ENCODE peak calls at places on chromosomes 12 and 14, in eight cellular contexts. One of them, this sample, is unnamed.

GRCh38 chr14:20631821-20632389 is 9.6 kb downstream of the OR6S1 start:
- DNase-seq in uterus: peak
- DNase-seq in activated CD4-positive, alpha-beta T cell treated with anti-CD3 and anti-CD28 coated beads, Interleukin-2, amount 10 ng/mL, durations not matched to agents 7 days and 5 days: no peak
- DNase-seq in stimulated activated CD8-positive, alpha-beta memory T cell treated with anti-CD3 and anti-CD28 coated beads, Interleukin-4, amount 100 ng/mL, for 24 hours: no peak
- DNase-seq in amygdala: peak
- DNase-seq in stomach: peak
- DNase-seq in activated T-cell treated with anti-CD3 and anti-CD28 coated beads, Interleukin-2, amount 50 U/mL, for 48 hours: no peak
- DNase-seq in stimulated activated CD4-positive, alpha-beta T cell treated with anti-CD3 and anti-CD28 coated beads, Interleukin-1b, Interleukin-23, amount 100 ng/mL, for 24 hours: no peak
- DNase-seq in this sample: no peak

GRCh38 chr12:45130881-45131281 is 80.0 kb upstream of the DBX2 start:
- DNase-seq in uterus: no peak
- DNase-seq in activated CD4-positive, alpha-beta T cell treated with anti-CD3 and anti-CD28 coated beads, Interleukin-2, amount 10 ng/mL, durations not matched to agents 7 days and 5 days: peak
- DNase-seq in stimulated activated CD8-positive, alpha-beta memory T cell treated with anti-CD3 and anti-CD28 coated beads, Interleukin-4, amount 100 ng/mL, for 24 hours: no peak
- DNase-seq in amygdala: peak
- DNase-seq in stomach: no peak
- DNase-seq in activated T-cell treated with anti-CD3 and anti-CD28 coated beads, Interleukin-2, amount 50 U/mL, for 48 hours: peak
- DNase-seq in stimulated activated CD4-positive, alpha-beta T cell treated with anti-CD3 and anti-CD28 coated beads, Interleukin-1b, Interleukin-23, amount 100 ng/mL, for 24 hours: no peak
- DNase-seq in this sample: peak

GRCh38 chr14:23302290-23303225 is at the start of gene PPP1R3E:
- DNase-seq in uterus: peak
- DNase-seq in activated CD4-positive, alpha-beta T cell treated with anti-CD3 and anti-CD28 coated beads, Interleukin-2, amount 10 ng/mL, durations not matched to agents 7 days and 5 days: peak
- DNase-seq in stimulated activated CD8-positive, alpha-beta memory T cell treated with anti-CD3 and anti-CD28 coated beads, Interleukin-4, amount 100 ng/mL, for 24 hours: peak
- DNase-seq in amygdala: peak
- DNase-seq in stomach: peak
- DNase-seq in activated T-cell treated with anti-CD3 and anti-CD28 coated beads, Interleukin-2, amount 50 U/mL, for 48 hours: peak
- DNase-seq in stimulated activated CD4-positive, alpha-beta T cell treated with anti-CD3 and anti-CD28 coated beads, Interleukin-1b, Interleukin-23, amount 100 ng/mL, for 24 hours: peak
- DNase-seq in this sample: peak

GRCh38 chr14:100313464-100314230 is 7.4 kb upstream of the SLC25A29 start:
- DNase-seq in uterus: no peak
- DNase-seq in activated CD4-positive, alpha-beta T cell treated with anti-CD3 and anti-CD28 coated beads, Interleukin-2, amount 10 ng/mL, durations not matched to agents 7 days and 5 days: no peak
- DNase-seq in stimulated activated CD8-positive, alpha-beta memory T cell treated with anti-CD3 and anti-CD28 coated beads, Interleukin-4, amount 100 ng/mL, for 24 hours: no peak
- DNase-seq in amygdala: no peak
- DNase-seq in stomach: no peak
- DNase-seq in activated T-cell treated with anti-CD3 and anti-CD28 coated beads, Interleukin-2, amount 50 U/mL, for 48 hours: no peak
- DNase-seq in stimulated activated CD4-positive, alpha-beta T cell treated with anti-CD3 and anti-CD28 coated beads, Interleukin-1b, Interleukin-23, amount 100 ng/mL, for 24 hours: no peak
- DNase-seq in this sample: no peak

GRCh38 chr12:96752211-96752610 is 154.8 kb upstream of the NEDD1 start:
- DNase-seq in uterus: no peak
- DNase-seq in activated CD4-positive, alpha-beta T cell treated with anti-CD3 and anti-CD28 coated beads, Interleukin-2, amount 10 ng/mL, durations not matched to agents 7 days and 5 days: no peak
- DNase-seq in stimulated activated CD8-positive, alpha-beta memory T cell treated with anti-CD3 and anti-CD28 coated beads, Interleukin-4, amount 100 ng/mL, for 24 hours: no peak
- DNase-seq in amygdala: no peak
- DNase-seq in stomach: no peak
- DNase-seq in activated T-cell treated with anti-CD3 and anti-CD28 coated beads, Interleukin-2, amount 50 U/mL, for 48 hours: no peak
- DNase-seq in stimulated activated CD4-positive, alpha-beta T cell treated with anti-CD3 and anti-CD28 coated beads, Interleukin-1b, Interleukin-23, amount 100 ng/mL, for 24 hours: no peak
- DNase-seq in this sample: no peak

GRCh38 chr12:1668833-1669543 is 21.9 kb upstream of the ADIPOR2 start:
- DNase-seq in uterus: no peak
- DNase-seq in activated CD4-positive, alpha-beta T cell treated with anti-CD3 and anti-CD28 coated beads, Interleukin-2, amount 10 ng/mL, durations not matched to agents 7 days and 5 days: no peak
- DNase-seq in stimulated activated CD8-positive, alpha-beta memory T cell treated with anti-CD3 and anti-CD28 coated beads, Interleukin-4, amount 100 ng/mL, for 24 hours: no peak
- DNase-seq in amygdala: no peak
- DNase-seq in stomach: no peak
- DNase-seq in activated T-cell treated with anti-CD3 and anti-CD28 coated beads, Interleukin-2, amount 50 U/mL, for 48 hours: no peak
- DNase-seq in stimulated activated CD4-positive, alpha-beta T cell treated with anti-CD3 and anti-CD28 coated beads, Interleukin-1b, Interleukin-23, amount 100 ng/mL, for 24 hours: no peak
- DNase-seq in this sample: no peak

GRCh38 chr14:29681308-29681707 is 246.3 kb downstream of the PRKD1 start:
- DNase-seq in uterus: no peak
- DNase-seq in activated CD4-positive, alpha-beta T cell treated with anti-CD3 and anti-CD28 coated beads, Interleukin-2, amount 10 ng/mL, durations not matched to agents 7 days and 5 days: no peak
- DNase-seq in stimulated activated CD8-positive, alpha-beta memory T cell treated with anti-CD3 and anti-CD28 coated beads, Interleukin-4, amount 100 ng/mL, for 24 hours: no peak
- DNase-seq in amygdala: no peak
- DNase-seq in stomach: no peak
- DNase-seq in activated T-cell treated with anti-CD3 and anti-CD28 coated beads, Interleukin-2, amount 50 U/mL, for 48 hours: no peak
- DNase-seq in stimulated activated CD4-positive, alpha-beta T cell treated with anti-CD3 and anti-CD28 coated beads, Interleukin-1b, Interleukin-23, amount 100 ng/mL, for 24 hours: no peak
- DNase-seq in this sample: no peak

GRCh38 chr14:56207626-56208297 is 89.6 kb downstream of the PELI2 start:
- DNase-seq in uterus: no peak
- DNase-seq in activated CD4-positive, alpha-beta T cell treated with anti-CD3 and anti-CD28 coated beads, Interleukin-2, amount 10 ng/mL, durations not matched to agents 7 days and 5 days: no peak
- DNase-seq in stimulated activated CD8-positive, alpha-beta memory T cell treated with anti-CD3 and anti-CD28 coated beads, Interleukin-4, amount 100 ng/mL, for 24 hours: no peak
- DNase-seq in amygdala: no peak
- DNase-seq in stomach: no peak
- DNase-seq in activated T-cell treated with anti-CD3 and anti-CD28 coated beads, Interleukin-2, amount 50 U/mL, for 48 hours: no peak
- DNase-seq in stimulated activated CD4-positive, alpha-beta T cell treated with anti-CD3 and anti-CD28 coated beads, Interleukin-1b, Interleukin-23, amount 100 ng/mL, for 24 hours: no peak
- DNase-seq in this sample: no peak

GRCh38 chr12:109596418-109597244 is 23.0 kb downstream of the MVK start:
- DNase-seq in uterus: no peak
- DNase-seq in activated CD4-positive, alpha-beta T cell treated with anti-CD3 and anti-CD28 coated beads, Interleukin-2, amount 10 ng/mL, durations not matched to agents 7 days and 5 days: no peak
- DNase-seq in stimulated activated CD8-positive, alpha-beta memory T cell treated with anti-CD3 and anti-CD28 coated beads, Interleukin-4, amount 100 ng/mL, for 24 hours: no peak
- DNase-seq in amygdala: no peak
- DNase-seq in stomach: no peak
- DNase-seq in activated T-cell treated with anti-CD3 and anti-CD28 coated beads, Interleukin-2, amount 50 U/mL, for 48 hours: no peak
- DNase-seq in stimulated activated CD4-positive, alpha-beta T cell treated with anti-CD3 and anti-CD28 coated beads, Interleukin-1b, Interleukin-23, amount 100 ng/mL, for 24 hours: no peak
- DNase-seq in this sample: no peak

GRCh38 chr14:106831322-106831720 is 1304.9 kb downstream of the TMEM121 start:
- DNase-seq in uterus: no peak
- DNase-seq in activated CD4-positive, alpha-beta T cell treated with anti-CD3 and anti-CD28 coated beads, Interleukin-2, amount 10 ng/mL, durations not matched to agents 7 days and 5 days: peak
- DNase-seq in stimulated activated CD8-positive, alpha-beta memory T cell treated with anti-CD3 and anti-CD28 coated beads, Interleukin-4, amount 100 ng/mL, for 24 hours: peak
- DNase-seq in amygdala: no peak
- DNase-seq in stomach: no peak
- DNase-seq in activated T-cell treated with anti-CD3 and anti-CD28 coated beads, Interleukin-2, amount 50 U/mL, for 48 hours: peak
- DNase-seq in stimulated activated CD4-positive, alpha-beta T cell treated with anti-CD3 and anti-CD28 coated beads, Interleukin-1b, Interleukin-23, amount 100 ng/mL, for 24 hours: peak
- DNase-seq in this sample: no peak

GRCh38 chr12:95995238-95996031 is 709 bp downstream of the HAL start:
- DNase-seq in uterus: no peak
- DNase-seq in activated CD4-positive, alpha-beta T cell treated with anti-CD3 and anti-CD28 coated beads, Interleukin-2, amount 10 ng/mL, durations not matched to agents 7 days and 5 days: no peak
- DNase-seq in stimulated activated CD8-positive, alpha-beta memory T cell treated with anti-CD3 and anti-CD28 coated beads, Interleukin-4, amount 100 ng/mL, for 24 hours: no peak
- DNase-seq in amygdala: no peak
- DNase-seq in stomach: no peak
- DNase-seq in activated T-cell treated with anti-CD3 and anti-CD28 coated beads, Interleukin-2, amount 50 U/mL, for 48 hours: no peak
- DNase-seq in stimulated activated CD4-positive, alpha-beta T cell treated with anti-CD3 and anti-CD28 coated beads, Interleukin-1b, Interleukin-23, amount 100 ng/mL, for 24 hours: no peak
- DNase-seq in this sample: no peak

GRCh38 chr14:56199976-56200577 is 81.9 kb downstream of the PELI2 start:
- DNase-seq in uterus: no peak
- DNase-seq in activated CD4-positive, alpha-beta T cell treated with anti-CD3 and anti-CD28 coated beads, Interleukin-2, amount 10 ng/mL, durations not matched to agents 7 days and 5 days: no peak
- DNase-seq in stimulated activated CD8-positive, alpha-beta memory T cell treated with anti-CD3 and anti-CD28 coated beads, Interleukin-4, amount 100 ng/mL, for 24 hours: no peak
- DNase-seq in amygdala: no peak
- DNase-seq in stomach: no peak
- DNase-seq in activated T-cell treated with anti-CD3 and anti-CD28 coated beads, Interleukin-2, amount 50 U/mL, for 48 hours: no peak
- DNase-seq in stimulated activated CD4-positive, alpha-beta T cell treated with anti-CD3 and anti-CD28 coated beads, Interleukin-1b, Interleukin-23, amount 100 ng/mL, for 24 hours: no peak
- DNase-seq in this sample: no peak

GRCh38 chr12:118061876-118062791 is 1.2 kb upstream of the WSB2 start:
- DNase-seq in uterus: peak
- DNase-seq in activated CD4-positive, alpha-beta T cell treated with anti-CD3 and anti-CD28 coated beads, Interleukin-2, amount 10 ng/mL, durations not matched to agents 7 days and 5 days: peak
- DNase-seq in stimulated activated CD8-positive, alpha-beta memory T cell treated with anti-CD3 and anti-CD28 coated beads, Interleukin-4, amount 100 ng/mL, for 24 hours: no peak
- DNase-seq in amygdala: peak
- DNase-seq in stomach: peak
- DNase-seq in activated T-cell treated with anti-CD3 and anti-CD28 coated beads, Interleukin-2, amount 50 U/mL, for 48 hours: peak
- DNase-seq in stimulated activated CD4-positive, alpha-beta T cell treated with anti-CD3 and anti-CD28 coated beads, Interleukin-1b, Interleukin-23, amount 100 ng/mL, for 24 hours: no peak
- DNase-seq in this sample: no peak

GRCh38 chr12:76455582-76456345 is 103.8 kb downstream of the OSBPL8 start:
- DNase-seq in uterus: no peak
- DNase-seq in activated CD4-positive, alpha-beta T cell treated with anti-CD3 and anti-CD28 coated beads, Interleukin-2, amount 10 ng/mL, durations not matched to agents 7 days and 5 days: peak
- DNase-seq in stimulated activated CD8-positive, alpha-beta memory T cell treated with anti-CD3 and anti-CD28 coated beads, Interleukin-4, amount 100 ng/mL, for 24 hours: no peak
- DNase-seq in amygdala: no peak
- DNase-seq in stomach: no peak
- DNase-seq in activated T-cell treated with anti-CD3 and anti-CD28 coated beads, Interleukin-2, amount 50 U/mL, for 48 hours: no peak
- DNase-seq in stimulated activated CD4-positive, alpha-beta T cell treated with anti-CD3 and anti-CD28 coated beads, Interleukin-1b, Interleukin-23, amount 100 ng/mL, for 24 hours: no peak
- DNase-seq in this sample: peak

GRCh38 chr12:2691340-2692111 is 103.2 kb upstream of the FKBP4 start:
- DNase-seq in uterus: no peak
- DNase-seq in activated CD4-positive, alpha-beta T cell treated with anti-CD3 and anti-CD28 coated beads, Interleukin-2, amount 10 ng/mL, durations not matched to agents 7 days and 5 days: peak
- DNase-seq in stimulated activated CD8-positive, alpha-beta memory T cell treated with anti-CD3 and anti-CD28 coated beads, Interleukin-4, amount 100 ng/mL, for 24 hours: peak
- DNase-seq in amygdala: no peak
- DNase-seq in stomach: no peak
- DNase-seq in activated T-cell treated with anti-CD3 and anti-CD28 coated beads, Interleukin-2, amount 50 U/mL, for 48 hours: peak
- DNase-seq in stimulated activated CD4-positive, alpha-beta T cell treated with anti-CD3 and anti-CD28 coated beads, Interleukin-1b, Interleukin-23, amount 100 ng/mL, for 24 hours: peak
- DNase-seq in this sample: peak

GRCh38 chr12:42296503-42297109 is 29.3 kb downstream of the ZCRB1 start:
- DNase-seq in uterus: no peak
- DNase-seq in activated CD4-positive, alpha-beta T cell treated with anti-CD3 and anti-CD28 coated beads, Interleukin-2, amount 10 ng/mL, durations not matched to agents 7 days and 5 days: peak
- DNase-seq in stimulated activated CD8-positive, alpha-beta memory T cell treated with anti-CD3 and anti-CD28 coated beads, Interleukin-4, amount 100 ng/mL, for 24 hours: no peak
- DNase-seq in amygdala: no peak
- DNase-seq in stomach: no peak
- DNase-seq in activated T-cell treated with anti-CD3 and anti-CD28 coated beads, Interleukin-2, amount 50 U/mL, for 48 hours: no peak
- DNase-seq in stimulated activated CD4-positive, alpha-beta T cell treated with anti-CD3 and anti-CD28 coated beads, Interleukin-1b, Interleukin-23, amount 100 ng/mL, for 24 hours: no peak
- DNase-seq in this sample: no peak

GRCh38 chr12:80068173-80068572 is 31.2 kb upstream of the OTOGL start:
- DNase-seq in uterus: no peak
- DNase-seq in activated CD4-positive, alpha-beta T cell treated with anti-CD3 and anti-CD28 coated beads, Interleukin-2, amount 10 ng/mL, durations not matched to agents 7 days and 5 days: no peak
- DNase-seq in stimulated activated CD8-positive, alpha-beta memory T cell treated with anti-CD3 and anti-CD28 coated beads, Interleukin-4, amount 100 ng/mL, for 24 hours: no peak
- DNase-seq in amygdala: no peak
- DNase-seq in stomach: no peak
- DNase-seq in activated T-cell treated with anti-CD3 and anti-CD28 coated beads, Interleukin-2, amount 50 U/mL, for 48 hours: no peak
- DNase-seq in stimulated activated CD4-positive, alpha-beta T cell treated with anti-CD3 and anti-CD28 coated beads, Interleukin-1b, Interleukin-23, amount 100 ng/mL, for 24 hours: no peak
- DNase-seq in this sample: no peak

GRCh38 chr14:79967001-79967400 is 244.3 kb downstream of the DIO2 start:
- DNase-seq in uterus: no peak
- DNase-seq in activated CD4-positive, alpha-beta T cell treated with anti-CD3 and anti-CD28 coated beads, Interleukin-2, amount 10 ng/mL, durations not matched to agents 7 days and 5 days: no peak
- DNase-seq in stimulated activated CD8-positive, alpha-beta memory T cell treated with anti-CD3 and anti-CD28 coated beads, Interleukin-4, amount 100 ng/mL, for 24 hours: no peak
- DNase-seq in amygdala: no peak
- DNase-seq in stomach: no peak
- DNase-seq in activated T-cell treated with anti-CD3 and anti-CD28 coated beads, Interleukin-2, amount 50 U/mL, for 48 hours: no peak
- DNase-seq in stimulated activated CD4-positive, alpha-beta T cell treated with anti-CD3 and anti-CD28 coated beads, Interleukin-1b, Interleukin-23, amount 100 ng/mL, for 24 hours: no peak
- DNase-seq in this sample: no peak